ENCODE peak calls at places on chromosomes 2 and 18, in six cellular contexts. G, D, Z, R, X and K are unnamed samples.
A peak's percentile ranks its signal among the peaks of the same experiment; 100 is the strongest.

GRCh38 chr2:71277536-71278103 is 50.7 kb upstream of the PAIP2B start:
- DNase-seq in G (peak; percentile 2), D (peak; percentile 7), Z (peak; percentile 73), R (no peak), X (peak; percentile 17), K (peak; percentile 86)

GRCh38 chr2:237025090-237025865 is 60.4 kb upstream of the COPS8 start:
- DNase-seq in G (no peak), D (no peak), Z (peak; percentile 8), R (no peak), X (no peak), K (no peak)

GRCh38 chr2:179981085-179981484 is 26.0 kb downstream of the CWC22 start:
- DNase-seq in G (no peak), D (no peak), Z (no peak), R (no peak), X (no peak), K (no peak)

GRCh38 chr2:3610415-3610814 is 15.5 kb downstream of the COLEC11 start:
- DNase-seq in G (no peak), D (no peak), Z (no peak), R (peak; percentile 33), X (no peak), K (no peak)

GRCh38 chr2:11891591-11891990 is 145.2 kb downstream of the LPIN1 start:
- DNase-seq in G (no peak), D (no peak), Z (no peak), R (no peak), X (no peak), K (no peak)

GRCh38 chr2:27966466-27966865 is 75.9 kb downstream of the BABAM2 start:
- DNase-seq in G (no peak), D (no peak), Z (no peak), R (no peak), X (no peak), K (peak; percentile 31)

GRCh38 chr2:45845058-45845457 is 193.6 kb downstream of the PRKCE start:
- DNase-seq in G (no peak), D (no peak), Z (no peak), R (no peak), X (no peak), K (no peak)

GRCh38 chr2:45851111-45851510 is 199.6 kb downstream of the PRKCE start:
- DNase-seq in G (no peak), D (no peak), Z (no peak), R (no peak), X (no peak), K (no peak)

GRCh38 chr2:104790100-104790811 is 63.7 kb upstream of the POU3F3 start:
- DNase-seq in G (no peak), D (no peak), Z (no peak), R (no peak), X (no peak), K (peak; percentile 34)

GRCh38 chr2:105417789-105418475 is 19.1 kb upstream of the FHL2 start:
- DNase-seq in G (no peak), D (no peak), Z (peak; percentile 42), R (no peak), X (no peak), K (no peak)

GRCh38 chr18:23784811-23785245 is 95.6 kb downstream of the LAMA3 start:
- DNase-seq in G (no peak), D (no peak), Z (no peak), R (no peak), X (no peak), K (no peak)

GRCh38 chr2:60961457-60961856 is 56.1 kb upstream of the PEX13 start:
- DNase-seq in G (no peak), D (no peak), Z (peak; percentile 25), R (no peak), X (no peak), K (no peak)

GRCh38 chr18:29234751-29235150 is 1057.8 kb upstream of the CDH2 start:
- DNase-seq in G (no peak), D (no peak), Z (no peak), R (no peak), X (no peak), K (no peak)